ENCODE peak calls at places on chromosome 5, in five cellular contexts. One of them, this sample, is unnamed.
A peak's percentile ranks its signal among the peaks of the same experiment; 100 is the strongest.

GRCh38 chr5:177403194-177403825 is 2.8 kb upstream of the PFN3 start:
- DNase-seq in heart left ventricle: no peak
- DNase-seq in CD8-positive, alpha-beta memory T cell: peak; percentile 79
- DNase-seq in RWPE1: peak; percentile 69
- DNase-seq in activated CD4-positive, CD25-positive, alpha-beta regulatory T cell treated with anti-CD3 and anti-CD28 coated beads, Interleukin-2, amount 50 U/mL, for 72 hours: peak; percentile 57
- DNase-seq in this sample: no peak

GRCh38 chr5:74934949-74935751 is 69.0 kb upstream of the FAM169A start:
- DNase-seq in RWPE1: no peak
- DNase-seq in activated CD4-positive, CD25-positive, alpha-beta regulatory T cell treated with anti-CD3 and anti-CD28 coated beads, Interleukin-2, amount 50 U/mL, for 72 hours: no peak
- DNase-seq in CD8-positive, alpha-beta memory T cell: no peak
- DNase-seq in heart left ventricle: no peak
- DNase-seq in this sample: no peak

GRCh38 chr5:178535299-178536175 is 54.7 kb downstream of the COL23A1 start:
- DNase-seq in CD8-positive, alpha-beta memory T cell: no peak
- DNase-seq in heart left ventricle: peak; percentile 91
- DNase-seq in activated CD4-positive, CD25-positive, alpha-beta regulatory T cell treated with anti-CD3 and anti-CD28 coated beads, Interleukin-2, amount 50 U/mL, for 72 hours: no peak
- DNase-seq in RWPE1: no peak
- DNase-seq in this sample: peak; percentile 57

GRCh38 chr5:7850533-7851239 is at the start of gene CFAP90:
- DNase-seq in CD8-positive, alpha-beta memory T cell: peak; percentile 47
- DNase-seq in heart left ventricle: peak; percentile 52
- DNase-seq in activated CD4-positive, CD25-positive, alpha-beta regulatory T cell treated with anti-CD3 and anti-CD28 coated beads, Interleukin-2, amount 50 U/mL, for 72 hours: no peak
- DNase-seq in RWPE1: no peak
- DNase-seq in this sample: peak; percentile 79

GRCh38 chr5:88827997-88828396 is 55.0 kb downstream of the MEF2C start:
- DNase-seq in RWPE1: no peak
- DNase-seq in CD8-positive, alpha-beta memory T cell: no peak
- DNase-seq in activated CD4-positive, CD25-positive, alpha-beta regulatory T cell treated with anti-CD3 and anti-CD28 coated beads, Interleukin-2, amount 50 U/mL, for 72 hours: no peak
- DNase-seq in heart left ventricle: no peak
- DNase-seq in this sample: no peak

GRCh38 chr5:16736158-16736994 is 119.6 kb upstream of the RETREG1 start:
- DNase-seq in activated CD4-positive, CD25-positive, alpha-beta regulatory T cell treated with anti-CD3 and anti-CD28 coated beads, Interleukin-2, amount 50 U/mL, for 72 hours: no peak
- DNase-seq in CD8-positive, alpha-beta memory T cell: no peak
- DNase-seq in RWPE1: peak; percentile 62
- DNase-seq in heart left ventricle: no peak
- DNase-seq in this sample: no peak

GRCh38 chr5:58405175-58405574 is 54.7 kb downstream of the PLK2 start:
- DNase-seq in activated CD4-positive, CD25-positive, alpha-beta regulatory T cell treated with anti-CD3 and anti-CD28 coated beads, Interleukin-2, amount 50 U/mL, for 72 hours: no peak
- DNase-seq in CD8-positive, alpha-beta memory T cell: no peak
- DNase-seq in RWPE1: no peak
- DNase-seq in heart left ventricle: no peak
- DNase-seq in this sample: no peak

GRCh38 chr5:150144211-150144801 is 11.3 kb downstream of the PDGFRB start:
- DNase-seq in activated CD4-positive, CD25-positive, alpha-beta regulatory T cell treated with anti-CD3 and anti-CD28 coated beads, Interleukin-2, amount 50 U/mL, for 72 hours: no peak
- DNase-seq in RWPE1: no peak
- DNase-seq in heart left ventricle: peak; percentile 86
- DNase-seq in CD8-positive, alpha-beta memory T cell: no peak
- DNase-seq in this sample: peak; percentile 81

GRCh38 chr5:24510523-24510988 is 134.2 kb downstream of the CDH10 start:
- DNase-seq in CD8-positive, alpha-beta memory T cell: no peak
- DNase-seq in RWPE1: no peak
- DNase-seq in heart left ventricle: no peak
- DNase-seq in activated CD4-positive, CD25-positive, alpha-beta regulatory T cell treated with anti-CD3 and anti-CD28 coated beads, Interleukin-2, amount 50 U/mL, for 72 hours: no peak
- DNase-seq in this sample: no peak

GRCh38 chr5:131957721-131958483 is 12.4 kb upstream of the MEIKIN start:
- DNase-seq in CD8-positive, alpha-beta memory T cell: no peak
- DNase-seq in activated CD4-positive, CD25-positive, alpha-beta regulatory T cell treated with anti-CD3 and anti-CD28 coated beads, Interleukin-2, amount 50 U/mL, for 72 hours: no peak
- DNase-seq in RWPE1: no peak
- DNase-seq in heart left ventricle: no peak
- DNase-seq in this sample: no peak

GRCh38 chr5:150163547-150164059 is 3.0 kb upstream of the CDX1 start:
- DNase-seq in RWPE1: no peak
- DNase-seq in CD8-positive, alpha-beta memory T cell: no peak
- DNase-seq in activated CD4-positive, CD25-positive, alpha-beta regulatory T cell treated with anti-CD3 and anti-CD28 coated beads, Interleukin-2, amount 50 U/mL, for 72 hours: no peak
- DNase-seq in heart left ventricle: peak; percentile 76
- DNase-seq in this sample: peak; percentile 86

GRCh38 chr5:18329346-18329745 is 695.1 kb downstream of the TAF11L14 start:
- DNase-seq in RWPE1: no peak
- DNase-seq in CD8-positive, alpha-beta memory T cell: no peak
- DNase-seq in activated CD4-positive, CD25-positive, alpha-beta regulatory T cell treated with anti-CD3 and anti-CD28 coated beads, Interleukin-2, amount 50 U/mL, for 72 hours: no peak
- DNase-seq in heart left ventricle: no peak
- DNase-seq in this sample: no peak

GRCh38 chr5:39058178-39058577 is 16.0 kb downstream of the RICTOR start:
- DNase-seq in CD8-positive, alpha-beta memory T cell: no peak
- DNase-seq in RWPE1: no peak
- DNase-seq in activated CD4-positive, CD25-positive, alpha-beta regulatory T cell treated with anti-CD3 and anti-CD28 coated beads, Interleukin-2, amount 50 U/mL, for 72 hours: no peak
- DNase-seq in heart left ventricle: no peak
- DNase-seq in this sample: no peak

GRCh38 chr5:9409413-9410089 is 136.3 kb downstream of the SEMA5A start:
- DNase-seq in heart left ventricle: no peak
- DNase-seq in RWPE1: no peak
- DNase-seq in activated CD4-positive, CD25-positive, alpha-beta regulatory T cell treated with anti-CD3 and anti-CD28 coated beads, Interleukin-2, amount 50 U/mL, for 72 hours: no peak
- DNase-seq in CD8-positive, alpha-beta memory T cell: no peak
- DNase-seq in this sample: no peak

GRCh38 chr5:2001300-2001699 is 118.6 kb upstream of the IRX4 start:
- DNase-seq in CD8-positive, alpha-beta memory T cell: no peak
- DNase-seq in activated CD4-positive, CD25-positive, alpha-beta regulatory T cell treated with anti-CD3 and anti-CD28 coated beads, Interleukin-2, amount 50 U/mL, for 72 hours: no peak
- DNase-seq in heart left ventricle: no peak
- DNase-seq in RWPE1: no peak
- DNase-seq in this sample: no peak

GRCh38 chr5:138353550-138353893 is 1.0 kb downstream of the KDM3B start:
- DNase-seq in CD8-positive, alpha-beta memory T cell: no peak
- DNase-seq in activated CD4-positive, CD25-positive, alpha-beta regulatory T cell treated with anti-CD3 and anti-CD28 coated beads, Interleukin-2, amount 50 U/mL, for 72 hours: no peak
- DNase-seq in heart left ventricle: no peak
- DNase-seq in RWPE1: peak; percentile 31
- DNase-seq in this sample: no peak

GRCh38 chr5:177476531-177477233 is 3.2 kb upstream of the DBN1 start:
- DNase-seq in heart left ventricle: peak; percentile 59
- DNase-seq in RWPE1: no peak
- DNase-seq in CD8-positive, alpha-beta memory T cell: peak; percentile 41
- DNase-seq in activated CD4-positive, CD25-positive, alpha-beta regulatory T cell treated with anti-CD3 and anti-CD28 coated beads, Interleukin-2, amount 50 U/mL, for 72 hours: no peak
- DNase-seq in this sample: no peak

GRCh38 chr5:157956271-157956885 is 97.4 kb upstream of the CLINT1 start:
- DNase-seq in CD8-positive, alpha-beta memory T cell: no peak
- DNase-seq in heart left ventricle: no peak
- DNase-seq in activated CD4-positive, CD25-positive, alpha-beta regulatory T cell treated with anti-CD3 and anti-CD28 coated beads, Interleukin-2, amount 50 U/mL, for 72 hours: no peak
- DNase-seq in RWPE1: no peak
- DNase-seq in this sample: no peak

GRCh38 chr5:139064613-139065012 is 133.6 kb downstream of the SIL1 start:
- DNase-seq in CD8-positive, alpha-beta memory T cell: no peak
- DNase-seq in activated CD4-positive, CD25-positive, alpha-beta regulatory T cell treated with anti-CD3 and anti-CD28 coated beads, Interleukin-2, amount 50 U/mL, for 72 hours: no peak
- DNase-seq in heart left ventricle: no peak
- DNase-seq in RWPE1: peak; percentile 37
- DNase-seq in this sample: no peak

GRCh38 chr5:116785101-116785500 is 210.5 kb upstream of the SEMA6A start:
- DNase-seq in CD8-positive, alpha-beta memory T cell: no peak
- DNase-seq in RWPE1: no peak
- DNase-seq in heart left ventricle: no peak
- DNase-seq in activated CD4-positive, CD25-positive, alpha-beta regulatory T cell treated with anti-CD3 and anti-CD28 coated beads, Interleukin-2, amount 50 U/mL, for 72 hours: no peak
- DNase-seq in this sample: no peak

GRCh38 chr5:5494489-5495402 is 72.3 kb downstream of the ICE1 start:
- DNase-seq in RWPE1: peak; percentile 41
- DNase-seq in activated CD4-positive, CD25-positive, alpha-beta regulatory T cell treated with anti-CD3 and anti-CD28 coated beads, Interleukin-2, amount 50 U/mL, for 72 hours: peak; percentile 81
- DNase-seq in CD8-positive, alpha-beta memory T cell: peak; percentile 89
- DNase-seq in heart left ventricle: peak; percentile 74
- DNase-seq in this sample: peak; percentile 64